ENCODE peak calls at places on chromosomes 3 and 15, in ten cellular contexts. P is transverse colon, K is pancreas, Z is heart right ventricle, B is GM23338, Y is testis, V is sigmoid colon, F is upper lobe of left lung, X is Peyer's patch, C is brain microvascular endothelial cell. O is an unnamed sample.

GRCh38 chr15:66298803-66299251 is 5.5 kb downstream of the DIS3L start:
- DNase-seq in P (no peak), K (peak; percentile 66), Z (no peak), B (no peak), Y (no peak), V (no peak), F (no peak), X (no peak), C (no peak), O (no peak)

GRCh38 chr3:127572186-127572585 is 18.3 kb downstream of the TPRA1 start:
- DNase-seq in P (no peak), K (no peak), Z (no peak), B (no peak), Y (no peak), V (no peak), F (no peak), X (no peak), C (no peak), O (no peak)

GRCh38 chr3:154851644-154852043 is 228.5 kb upstream of the MME start:
- DNase-seq in P (no peak), K (no peak), Z (no peak), B (no peak), Y (no peak), V (no peak), F (no peak), X (no peak), C (no peak), O (no peak)

GRCh38 chr3:168878655-168879054 is 782.9 kb upstream of the GOLIM4 start:
- DNase-seq in P (no peak), K (no peak), Z (no peak), B (no peak), Y (no peak), V (no peak), F (no peak), X (no peak), C (peak; percentile 43), O (no peak)

GRCh38 chr3:29353807-29354206 is 72.9 kb downstream of the RBMS3 start:
- DNase-seq in P (no peak), K (no peak), Z (no peak), B (no peak), Y (no peak), V (no peak), F (no peak), X (no peak), C (no peak), O (no peak)

GRCh38 chr15:69557340-69558137 is 104.9 kb downstream of the RPLP1 start:
- DNase-seq in P (peak; percentile 47), K (no peak), Z (no peak), B (no peak), Y (no peak), V (no peak), F (no peak), X (peak; percentile 74), C (peak; percentile 86), O (no peak)

GRCh38 chr15:64009798-64010241 is 36.5 kb downstream of the DAPK2 start:
- DNase-seq in P (no peak), K (no peak), Z (no peak), B (no peak), Y (no peak), V (no peak), F (no peak), X (no peak), C (peak; percentile 22), O (no peak)

GRCh38 chr3:138600341-138600740 is 6.3 kb upstream of the CEP70 start:
- DNase-seq in P (no peak), K (no peak), Z (no peak), B (no peak), Y (no peak), V (no peak), F (no peak), X (no peak), C (no peak), O (peak; percentile 72)

GRCh38 chr3:188233320-188233719 is 79.4 kb downstream of the LPP start:
- DNase-seq in P (no peak), K (no peak), Z (no peak), B (no peak), Y (no peak), V (no peak), F (no peak), X (no peak), C (peak; percentile 59), O (no peak)

GRCh38 chr15:70250208-70251201 is 152.8 kb upstream of the TLE3 start:
- DNase-seq in P (no peak), K (no peak), Z (no peak), B (no peak), Y (peak; percentile 73), V (peak; percentile 52), F (no peak), X (no peak), C (no peak), O (no peak)

GRCh38 chr3:119602676-119603075 is 5.0 kb downstream of the PLA1A start:
- DNase-seq in P (no peak), K (no peak), Z (no peak), B (no peak), Y (no peak), V (no peak), F (no peak), X (no peak), C (no peak), O (no peak)

GRCh38 chr15:31096563-31096962 is 5.0 kb downstream of the TRPM1 start:
- DNase-seq in P (no peak), K (no peak), Z (no peak), B (no peak), Y (no peak), V (no peak), F (no peak), X (no peak), C (no peak), O (no peak)

GRCh38 chr3:28349397-28350000 is 875 bp upstream of the AZI2 start:
- DNase-seq in P (no peak), K (no peak), Z (no peak), B (no peak), Y (no peak), V (no peak), F (no peak), X (no peak), C (peak; percentile 5), O (no peak)

GRCh38 chr15:32790352-32790999 is 72.7 kb downstream of the GREM1 start:
- DNase-seq in P (no peak), K (no peak), Z (no peak), B (no peak), Y (no peak), V (no peak), F (no peak), X (no peak), C (no peak), O (no peak)

GRCh38 chr15:33737687-33738606 is 230.3 kb upstream of the CHRM5 start:
- DNase-seq in P (peak; percentile 12), K (peak; percentile 28), Z (no peak), B (peak; percentile 81), Y (peak; percentile 46), V (no peak), F (no peak), X (peak; percentile 58), C (peak; percentile 9), O (no peak)

GRCh38 chr3:152021951-152022461 is 148.6 kb downstream of the SUCNR1 start:
- DNase-seq in P (no peak), K (no peak), Z (no peak), B (no peak), Y (peak; percentile 41), V (no peak), F (no peak), X (no peak), C (peak; percentile 45), O (peak; percentile 17)

GRCh38 chr3:196706313-196706712 is 5.7 kb downstream of the CEP19 start:
- DNase-seq in P (no peak), K (no peak), Z (no peak), B (no peak), Y (no peak), V (no peak), F (no peak), X (no peak), C (no peak), O (no peak)

GRCh38 chr3:123869165-123869564 is 15.0 kb downstream of the MYLK start:
- DNase-seq in P (no peak), K (no peak), Z (no peak), B (no peak), Y (no peak), V (no peak), F (no peak), X (no peak), C (no peak), O (no peak)

GRCh38 chr3:62375655-62376054 is 2.3 kb upstream of the FEZF2 start:
- DNase-seq in P (no peak), K (no peak), Z (no peak), B (peak; percentile 43), Y (no peak), V (no peak), F (no peak), X (no peak), C (no peak), O (no peak)
- H3K27me3 ChIP-seq in P (peaks cover 100% of the 10 kb centered on the region), K (peaks cover 20% of the 10 kb centered on the region), Z (peaks cover 100% of the 10 kb centered on the region), B (peaks cover 100% of the 10 kb centered on the region), Y (no peaks in the 10 kb centered on the region), V (peaks cover 100% of the 10 kb centered on the region), F (peaks cover 20% of the 10 kb centered on the region), X (peaks cover 25% of the 10 kb centered on the region), C (peaks cover 93% of the 10 kb centered on the region), O (no peaks in the 10 kb centered on the region)

GRCh38 chr15:40293905-40294895 is 11.3 kb upstream of the ANKRD63 start:
- DNase-seq in P (no peak), K (peak; percentile 15), Z (no peak), B (peak; percentile 48), Y (no peak), V (no peak), F (no peak), X (no peak), C (no peak), O (no peak)
- TF ChIP-seq CTCF in P (no peak), K (no peak), Z (no peak), B (no peak), Y (no peak), V (no peak), F (no peak), X (no peak), C (no peak), O (no peak)

GRCh38 chr15:93520206-93520605 is 431.2 kb upstream of the RGMA start:
- DNase-seq in P (no peak), K (no peak), Z (no peak), B (peak; percentile 45), Y (no peak), V (no peak), F (no peak), X (no peak), C (no peak), O (no peak)
- H3K27me3 ChIP-seq in P (no peaks in the 10 kb centered on the region), K (no peaks in the 10 kb centered on the region), Z (no peaks in the 10 kb centered on the region), B (no peaks in the 10 kb centered on the region), Y (no peaks in the 10 kb centered on the region), V (no peaks in the 10 kb centered on the region), F (no peaks in the 10 kb centered on the region), X (no peaks in the 10 kb centered on the region), C (no peaks in the 10 kb centered on the region), O (peaks cover 8% of the 10 kb centered on the region)

DNA sequence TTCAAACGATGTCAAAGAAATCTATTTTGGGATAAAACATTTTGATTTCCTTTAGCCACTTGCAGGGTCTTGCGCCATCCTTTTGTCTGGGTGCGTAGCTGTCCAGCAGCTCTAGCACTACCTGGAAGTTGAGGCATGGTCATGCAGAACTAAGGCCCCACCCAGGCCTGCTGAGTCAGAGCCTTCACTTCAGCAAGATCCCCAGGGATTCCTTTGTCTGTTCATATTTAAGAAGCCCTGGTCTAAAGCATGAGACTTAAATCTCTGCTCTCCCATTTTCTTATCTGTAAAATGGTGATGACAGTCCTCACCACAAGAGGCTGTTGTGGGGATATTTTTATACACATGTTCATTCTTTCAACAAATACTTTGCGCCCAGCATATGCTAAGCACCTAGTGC is 99.0 kb upstream of the CTDSPL start:
- DNase-seq in P (no peak), K (no peak), Z (no peak), B (no peak), Y (no peak), V (no peak), F (no peak), X (no peak), C (peak; percentile 60), O (no peak)
- TF ChIP-seq CTCF in P (no peak), K (no peak), Z (peak; percentile 10), B (no peak), Y (no peak), V (no peak), F (no peak), X (no peak), C (no peak), O (no peak)

O was measured in breast epithelium.